ENCODE peak calls at places on chromosomes 1 and 21, in six cellular contexts. D, S, J, M, Z and X are unnamed samples.
A peak's percentile ranks its signal among the peaks of the same experiment; 100 is the strongest.

GRCh38 chr1:54415986-54416385 is 9.8 kb upstream of the SSBP3 start:
- DNase-seq in Z (no peak), M (no peak), D (no peak), S (no peak), J (no peak), X (no peak)

GRCh38 chr1:25848531-25848930 is 10.7 kb downstream of the AUNIP start:
- DNase-seq in M (no peak), S (no peak), J (no peak), D (no peak), Z (no peak), X (no peak)

GRCh38 chr1:14778882-14779594 is 180.6 kb downstream of the KAZN start:
- DNase-seq in Z (peak; percentile 30), D (peak; percentile 25), S (no peak), M (peak; percentile 2), J (peak; percentile 4), X (no peak)

GRCh38 chr1:154567386-154568164 is at the start of gene CHRNB2:
- DNase-seq in J (peak; percentile 46), S (peak; percentile 71), Z (peak; percentile 72), M (peak; percentile 31), D (peak; percentile 55), X (no peak)

GRCh38 chr1:78673120-78673519 is 23.5 kb downstream of the IFI44 start:
- DNase-seq in Z (no peak), S (no peak), D (no peak), J (no peak), M (no peak), X (no peak)

GRCh38 chr1:85366391-85366790 is 90.0 kb upstream of the BCL10 start:
- DNase-seq in S (no peak), D (no peak), Z (no peak), M (peak; percentile 94), J (peak; percentile 83), X (no peak)

GRCh38 chr21:42009831-42010506 is at the start of gene ZBTB21:
- DNase-seq in M (peak; percentile 98), Z (peak; percentile 99), D (peak; percentile 96), J (peak; percentile 98), S (peak; percentile 98), X (peak; percentile 87)

GRCh38 chr1:62283361-62283760 is 35.9 kb downstream of the KANK4 start:
- DNase-seq in J (no peak), Z (no peak), D (no peak), S (no peak), M (no peak), X (no peak)

GRCh38 chr1:151612506-151613274 is 840 bp downstream of the SNX27 start:
- DNase-seq in J (peak; percentile 41), Z (peak; percentile 38), D (peak; percentile 21), M (peak; percentile 23), S (peak; percentile 22), X (no peak)

GRCh38 chr1:167169642-167170041 is 51.0 kb upstream of the POU2F1 start:
- DNase-seq in Z (no peak), J (no peak), M (no peak), S (no peak), D (peak; percentile 13), X (no peak)

GRCh38 chr1:77605246-77606026 is 77.0 kb downstream of the ZZZ3 start:
- DNase-seq in D (peak; percentile 76), J (peak; percentile 74), M (peak; percentile 39), Z (peak; percentile 56), S (peak; percentile 62), X (peak; percentile 35)

GRCh38 chr1:151009206-151009587 is 948 bp downstream of the PRUNE1 start:
- DNase-seq in S (no peak), M (peak; percentile 35), Z (no peak), D (no peak), J (peak; percentile 58), X (no peak)

GRCh38 chr1:3651011-3651938 is 1.0 kb upstream of the TP73 start:
- DNase-seq in S (no peak), Z (no peak), D (no peak), J (no peak), M (peak; percentile 19), X (no peak)

GRCh38 chr1:3654549-3655281 is 2.4 kb downstream of the TP73 start:
- DNase-seq in S (peak; percentile 10), J (no peak), D (no peak), M (no peak), Z (no peak), X (no peak)

GRCh38 chr1:3651939-3652537 is at the start of gene TP73:
- DNase-seq in Z (no peak), J (no peak), D (peak; percentile 29), M (no peak), S (no peak), X (no peak)

GRCh38 chr1:3653286-3653618 is 936 bp downstream of the TP73 start:
- DNase-seq in S (no peak), M (no peak), D (no peak), J (no peak), Z (no peak), X (no peak)

DNA sequence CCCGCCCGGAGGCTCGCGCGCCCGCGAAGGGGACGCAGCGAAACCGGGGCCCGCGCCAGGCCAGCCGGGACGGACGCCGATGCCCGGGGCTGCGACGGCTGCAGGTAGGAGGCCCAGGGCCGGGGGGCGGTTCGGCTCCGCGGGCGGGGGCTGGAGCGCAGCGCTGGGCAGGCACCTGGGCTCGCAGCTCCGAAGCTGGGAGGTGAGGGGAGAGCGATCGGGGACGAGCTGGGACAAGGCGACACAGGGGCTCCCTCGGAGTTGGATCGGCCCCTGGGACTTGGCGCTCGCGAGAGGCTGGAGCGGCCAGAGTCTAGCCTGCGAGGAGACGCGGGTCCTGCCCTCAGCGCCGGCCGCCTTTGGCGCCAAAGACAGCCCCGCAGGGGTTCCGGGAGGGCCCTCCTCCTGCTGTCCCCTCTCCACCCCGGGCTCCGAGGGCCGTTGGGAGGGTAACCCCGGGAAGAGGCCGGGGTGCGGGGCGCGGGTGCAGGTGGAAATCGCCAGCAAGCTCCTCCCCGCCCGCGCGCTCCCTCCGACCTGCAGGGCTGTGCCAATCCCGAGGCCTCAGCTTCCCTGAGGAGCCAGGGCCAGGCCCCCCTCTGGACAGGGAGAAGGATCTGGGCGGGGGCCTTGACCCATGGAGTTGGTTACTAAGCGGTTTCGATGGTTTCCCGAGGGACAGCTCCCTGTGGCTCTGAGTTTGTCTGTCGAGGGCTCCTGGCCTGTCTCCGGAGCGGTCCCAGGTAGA is 396 bp downstream of the TP73 start:
- DNase-seq in Z (no peak), M (no peak), J (no peak), S (no peak), D (peak; percentile 33), X (no peak)
- TF ChIP-seq CTCF in Z (no peak), M (no peak), J (no peak), S (no peak), D (no peak), X (no peak)

GRCh38 chr21:45482899-45483821 is 59.1 kb downstream of the SLC19A1 start:
- DNase-seq in J (no peak), S (no peak), D (no peak), M (no peak), Z (no peak), X (no peak)
- H3K4me3 ChIP-seq in J (no peak overlapping the region), S (no peak overlapping the region), D (no peak overlapping the region), M (no peak overlapping the region), Z (no peak overlapping the region), X (no peak overlapping the region)

DNA sequence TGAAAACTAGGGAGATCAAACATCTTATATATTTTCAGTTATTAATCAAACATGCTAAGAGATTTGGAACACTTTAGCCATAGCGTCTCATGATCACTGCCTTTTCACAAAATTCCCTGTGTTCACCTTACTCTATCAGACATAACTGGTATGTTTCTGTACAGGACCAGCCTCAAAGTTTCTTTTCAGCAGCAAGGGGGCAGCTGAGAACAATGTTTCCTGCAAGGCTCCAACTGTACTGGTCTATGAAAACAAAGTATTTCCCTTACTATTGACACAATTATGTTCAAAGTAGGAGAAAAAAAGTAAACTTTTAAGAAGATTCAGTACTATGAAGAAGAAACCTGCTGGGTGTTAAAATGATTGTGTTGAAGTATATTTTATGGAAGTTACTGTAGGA is 98.5 kb downstream of the ATF6 start:
- DNase-seq in J (peak; percentile 58), Z (no peak), D (no peak), S (no peak), M (peak; percentile 67), X (peak; percentile 7)
- TF ChIP-seq CTCF in J (peak; percentile 60), Z (no peak), D (no peak), S (peak; percentile 52), M (peak; percentile 42), X (peak; percentile 53)

GRCh38 chr1:230330157-230330556 is 96.0 kb downstream of the PGBD5 start:
- DNase-seq in J (no peak), M (no peak), D (no peak), Z (no peak), S (no peak), X (no peak)

GRCh38 chr1:230334447-230334837 is 91.7 kb downstream of the PGBD5 start:
- DNase-seq in S (no peak), J (no peak), Z (no peak), D (no peak), M (no peak), X (no peak)

GRCh38 chr1:230335861-230336549 is 90.1 kb downstream of the PGBD5 start:
- DNase-seq in Z (no peak), J (peak; percentile 37), D (no peak), M (peak; percentile 31), S (no peak), X (no peak)

GRCh38 chr1:230333590-230334446 is 92.3 kb downstream of the PGBD5 start:
- DNase-seq in S (no peak), J (no peak), D (no peak), Z (no peak), M (no peak), X (no peak)

GRCh38 chr1:230332429-230333088 is 93.6 kb downstream of the PGBD5 start:
- DNase-seq in S (no peak), M (no peak), J (no peak), D (no peak), Z (no peak), X (no peak)
- H3K4me3 ChIP-seq in S (no peak overlapping the region), M (no peak overlapping the region), J (no peak overlapping the region), D (no peak overlapping the region), Z (no peak overlapping the region), X (no peak overlapping the region)

GRCh38 chr1:214602764-214603657 is at the start of gene CENPF:
- DNase-seq in J (peak; percentile 99), M (peak; percentile 99), D (peak; percentile 96), S (peak; percentile 96), Z (peak; percentile 94), X (peak; percentile 97)
- TF ChIP-seq CTCF in J (peak; percentile 14), M (peak; percentile 18), D (no peak), S (peak; percentile 55), Z (peak; percentile 24), X (no peak)

GRCh38 chr1:216805233-216805632 is 82.0 kb upstream of the ESRRG start:
- DNase-seq in M (no peak), D (no peak), J (no peak), Z (no peak), S (no peak), X (no peak)

GRCh38 chr1:216807696-216808095 is 84.5 kb upstream of the ESRRG start:
- DNase-seq in Z (no peak), J (no peak), M (no peak), D (no peak), S (no peak), X (no peak)

GRCh38 chr1:216809649-216810048 is 86.4 kb upstream of the ESRRG start:
- DNase-seq in D (no peak), J (no peak), Z (no peak), S (no peak), M (no peak), X (no peak)

DNA sequence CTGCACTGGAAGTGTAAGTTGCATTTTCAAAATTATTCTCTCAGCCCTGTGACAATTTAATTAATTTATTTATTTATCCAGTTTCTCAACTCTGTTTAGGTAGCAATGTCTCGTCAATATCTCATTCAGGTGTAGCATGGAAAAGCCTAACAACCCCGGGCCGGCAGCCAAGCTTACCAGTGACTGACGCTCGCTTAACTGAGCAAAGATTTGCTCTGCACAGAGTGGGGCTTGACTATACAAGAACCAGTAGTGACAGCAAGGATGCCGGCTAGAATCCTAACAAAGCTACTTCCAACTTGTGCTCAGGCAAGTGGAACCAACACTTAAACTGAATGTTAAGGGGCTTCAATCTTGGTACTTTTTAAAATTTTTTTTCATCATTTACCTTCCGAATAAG is 80.9 kb upstream of the ESRRG start:
- DNase-seq in M (no peak), J (no peak), Z (no peak), D (no peak), S (peak; percentile 27), X (no peak)
- H3K4me3 ChIP-seq in M (no peak overlapping the region), J (no peak overlapping the region), Z (no peak overlapping the region), D (no peak overlapping the region), S (no peak overlapping the region), X (no peak overlapping the region)